ENCODE peak calls at places on chromosomes 2 and 18, in five cellular contexts. W is anterior cingulate cortex, S is posterior cingulate gyrus, X is brain microvascular endothelial cell, E is coronary artery. U is an unnamed sample.

GRCh38 chr2:150091896-150092295 is 395.6 kb downstream of the RND3 start:
- DNase-seq in S (no peak), E (no peak), W (no peak), X (no peak), U (no peak)

GRCh38 chr18:13388586-13389490 is 170.3 kb downstream of the LDLRAD4 start:
- DNase-seq in X (no peak), S (peak; percentile 63), W (no peak), E (peak; percentile 68), U (no peak)

GRCh38 chr18:12769644-12770440 is 67.0 kb downstream of the PSMG2 start:
- DNase-seq in X (peak; percentile 40), E (peak; percentile 9), S (no peak), W (no peak), U (no peak)

GRCh38 chr18:23226930-23227728 is 91.8 kb downstream of the CABLES1 start:
- DNase-seq in W (no peak), X (peak; percentile 84), E (no peak), S (no peak), U (peak; percentile 65)

GRCh38 chr2:192190474-192190873 is 4.3 kb downstream of the TMEFF2 start:
- DNase-seq in E (no peak), S (no peak), X (peak; percentile 20), W (no peak), U (peak; percentile 22)

GRCh38 chr18:48446582-48447225 is 37.5 kb upstream of the ZBTB7C start:
- DNase-seq in X (peak; percentile 65), S (peak; percentile 98), E (peak; percentile 91), W (no peak), U (peak; percentile 77)

GRCh38 chr2:239476029-239476756 is 75.4 kb upstream of the HDAC4 start:
- DNase-seq in E (no peak), W (no peak), X (no peak), S (peak; percentile 76), U (no peak)

GRCh38 chr18:32274307-32274706 is 84.5 kb downstream of the MEP1B start:
- DNase-seq in X (no peak), S (no peak), E (no peak), W (no peak), U (no peak)

GRCh38 chr2:224221455-224221913 is 180.4 kb downstream of the FAM124B start:
- DNase-seq in S (no peak), X (peak; percentile 59), W (no peak), E (no peak), U (peak; percentile 43)

GRCh38 chr2:241859436-241860183 is 916 bp upstream of the PDCD1 start:
- DNase-seq in S (peak; percentile 92), E (no peak), X (no peak), W (no peak), U (peak; percentile 85)

GRCh38 chr2:35989040-35989439 is 366.5 kb upstream of the CRIM1 start:
- DNase-seq in W (no peak), S (no peak), E (no peak), X (no peak), U (no peak)

GRCh38 chr2:235917506-235917905 is 250.7 kb downstream of the GBX2 start:
- DNase-seq in W (no peak), X (no peak), S (no peak), E (no peak), U (no peak)

GRCh38 chr2:215556979-215557378 is 121.1 kb upstream of the FN1 start:
- DNase-seq in W (no peak), E (no peak), S (no peak), X (no peak), U (no peak)

GRCh38 chr18:23377669-23378469 is 75.2 kb upstream of the RIOK3 start:
- DNase-seq in S (no peak), E (no peak), W (no peak), X (peak; percentile 82), U (peak; percentile 68)

GRCh38 chr18:64663086-64663485 is 514.2 kb upstream of the LINC00305 start:
- DNase-seq in S (no peak), E (no peak), X (no peak), W (no peak), U (no peak)

GRCh38 chr2:48933824-48934223 is 178.3 kb upstream of the LHCGR start:
- DNase-seq in S (no peak), W (no peak), E (no peak), X (no peak), U (no peak)

GRCh38 chr2:220104871-220105351 is 477.5 kb downstream of the SLC4A3 start:
- DNase-seq in W (no peak), S (no peak), X (peak; percentile 89), E (no peak), U (peak; percentile 60)

GRCh38 chr2:65991332-65991731 is 443.6 kb upstream of the MEIS1 start:
- DNase-seq in S (no peak), X (no peak), E (no peak), W (no peak), U (no peak)

GRCh38 chr2:111121028-111121872 is 536 bp downstream of the BCL2L11 start:
- DNase-seq in X (no peak), S (peak; percentile 79), E (peak; percentile 76), W (no peak), U (peak; percentile 43)

GRCh38 chr2:212428685-212429480 is 109.7 kb downstream of the ERBB4 start:
- DNase-seq in X (no peak), E (no peak), W (no peak), S (no peak), U (no peak)